ENCODE peak calls at places on chromosomes 3 and 15, in six cellular contexts. Z, B, S, T, U and R are unnamed samples.
A peak's percentile ranks its signal among the peaks of the same experiment; 100 is the strongest.

GRCh38 chr3:12444582-12445468 is 39.5 kb upstream of the TSEN2 start:
- DNase-seq in Z (no peak), B (no peak), S (peak; percentile 20), T (no peak), U (peak; percentile 95), R (peak; percentile 67)

GRCh38 chr3:182491571-182491970 is 301.7 kb upstream of the ATP11B start:
- DNase-seq in Z (no peak), B (no peak), S (no peak), T (no peak), U (no peak), R (no peak)

GRCh38 chr3:122927726-122928125 is 99.8 kb downstream of the SEMA5B start:
- DNase-seq in Z (no peak), B (no peak), S (no peak), T (no peak), U (no peak), R (no peak)

GRCh38 chr15:28879551-28879950 is 6.2 kb upstream of the APBA2 start:
- DNase-seq in Z (no peak), B (no peak), S (no peak), T (no peak), U (no peak), R (no peak)

GRCh38 chr15:92801412-92801773 is 98.7 kb upstream of the CHD2 start:
- DNase-seq in Z (no peak), B (peak; percentile 84), S (peak; percentile 97), T (no peak), U (peak; percentile 92), R (peak; percentile 97)

GRCh38 chr3:77256584-77257488 is 216.9 kb downstream of the ROBO2 start:
- DNase-seq in Z (no peak), B (no peak), S (no peak), T (no peak), U (no peak), R (no peak)

GRCh38 chr3:4533489-4534443 is 40.6 kb downstream of the ITPR1 start:
- DNase-seq in Z (no peak), B (no peak), S (no peak), T (peak; percentile 80), U (no peak), R (peak; percentile 38)

GRCh38 chr3:139909836-139910235 is 25.1 kb upstream of the CLSTN2 start:
- DNase-seq in Z (no peak), B (no peak), S (no peak), T (no peak), U (no peak), R (no peak)

GRCh38 chr3:186815490-186815889 is 9.2 kb upstream of the RFC4 start:
- DNase-seq in Z (no peak), B (peak; percentile 28), S (peak; percentile 86), T (peak; percentile 90), U (peak; percentile 16), R (peak; percentile 81)

GRCh38 chr15:39587291-39587909 is 6.5 kb downstream of the THBS1 start:
- DNase-seq in Z (no peak), B (peak; percentile 66), S (peak; percentile 78), T (no peak), U (no peak), R (no peak)